ENCODE peak calls at places on chromosomes 7 and 10, in eight cellular contexts. J is central memory CD4-positive, alpha-beta T cell; X is NCI-H774; U is NCI-H1048; O is hypothalamus; T is KBM-7; F is dermis microvascular lymphatic vessel endothelial cell; I is HS-27A. R is an unnamed sample.

GRCh38 chr10:133310399-133310755 is 1.7 kb downstream of the ZNF511 start:
- DNase-seq in J (no peak), X (no peak), U (no peak), O (no peak), T (no peak), F (no peak), I (no peak), R (no peak)

GRCh38 chr10:12511651-12512050 is 162.3 kb downstream of the CAMK1D start:
- DNase-seq in J (no peak), X (no peak), U (no peak), O (no peak), T (no peak), F (no peak), I (no peak), R (no peak)

GRCh38 chr7:108875139-108875538 is 305.5 kb downstream of the DNAJB9 start:
- DNase-seq in J (no peak), X (no peak), U (no peak), O (no peak), T (peak; percentile 34), F (peak; percentile 4), I (no peak), R (no peak)

GRCh38 chr10:111974325-111974724 is 209.2 kb downstream of the GPAM start:
- DNase-seq in J (no peak), X (no peak), U (no peak), O (no peak), T (no peak), F (no peak), I (no peak), R (no peak)

GRCh38 chr7:159122276-159122675 is 22.4 kb downstream of the VIPR2 start:
- DNase-seq in J (no peak), X (no peak), U (no peak), O (no peak), T (no peak), F (no peak), I (no peak), R (no peak)

GRCh38 chr7:22934473-22935065 is 79.4 kb downstream of the HYCC1 start:
- DNase-seq in J (no peak), X (no peak), U (no peak), O (no peak), T (no peak), F (no peak), I (no peak), R (no peak)

GRCh38 chr10:102040305-102040704 is 15.7 kb downstream of the ARMH3 start:
- DNase-seq in J (no peak), X (no peak), U (no peak), O (no peak), T (peak; percentile 30), F (no peak), I (no peak), R (no peak)

GRCh38 chr10:118998183-118998582 is 31.3 kb upstream of the NANOS1 start:
- DNase-seq in J (no peak), X (no peak), U (no peak), O (no peak), T (no peak), F (no peak), I (no peak), R (no peak)

GRCh38 chr7:25823571-25823970 is 328.4 kb upstream of the NFE2L3 start:
- DNase-seq in J (no peak), X (no peak), U (no peak), O (no peak), T (no peak), F (no peak), I (no peak), R (no peak)

R was measured in glomerular endothelial cell.